ENCODE peak calls at places on chromosomes 1 and 21, in eight cellular contexts. R is CD8-positive, alpha-beta T cell; X is foreskin fibroblast; Z is neural crest cell; K is CD4-positive, alpha-beta T cell; L is GM13976; F is mammary epithelial cell; C is body of pancreas. I is an unnamed sample.

GRCh38 chr21:16534408-16535099 is 804.8 kb downstream of the USP25 start:
- DNase-seq in R (no peak), X (peak), Z (no peak), K (no peak), L (no peak), F (peak), C (peak), I (no peak)

GRCh38 chr1:66177483-66177882 is 356.5 kb upstream of the SGIP1 start:
- DNase-seq in R (no peak), X (no peak), Z (no peak), K (no peak), L (no peak), F (no peak), C (no peak), I (no peak)

GRCh38 chr1:175000697-175001187 is 995 bp downstream of the CACYBP start:
- DNase-seq in R (no peak), X (no peak), Z (no peak), K (no peak), L (no peak), F (peak), C (no peak), I (no peak)

GRCh38 chr1:222818171-222818570 is 3.3 kb downstream of the DISP1 start:
- DNase-seq in R (no peak), X (no peak), Z (no peak), K (no peak), L (no peak), F (peak), C (no peak), I (no peak)

GRCh38 chr1:154931940-154932487 is 4.5 kb downstream of the PMVK start:
- DNase-seq in R (no peak), X (no peak), Z (no peak), K (no peak), L (no peak), F (peak), C (peak), I (no peak)

GRCh38 chr1:160550572-160551034 is 27.5 kb upstream of the SLAMF6 start:
- DNase-seq in R (peak), X (no peak), Z (no peak), K (peak), L (no peak), F (no peak), C (peak), I (no peak)

GRCh38 chr1:234908571-234908970 is 220.1 kb downstream of the TOMM20 start:
- DNase-seq in R (no peak), X (no peak), Z (no peak), K (no peak), L (no peak), F (no peak), C (no peak), I (no peak)

GRCh38 chr1:30903343-30904034 is 5.1 kb downstream of the SDC3 start:
- DNase-seq in R (no peak), X (no peak), Z (no peak), K (no peak), L (no peak), F (no peak), C (no peak), I (no peak)

GRCh38 chr1:76048194-76048593 is 26.4 kb upstream of the ST6GALNAC3 start:
- DNase-seq in R (no peak), X (no peak), Z (no peak), K (no peak), L (no peak), F (no peak), C (no peak), I (no peak)

DNA sequence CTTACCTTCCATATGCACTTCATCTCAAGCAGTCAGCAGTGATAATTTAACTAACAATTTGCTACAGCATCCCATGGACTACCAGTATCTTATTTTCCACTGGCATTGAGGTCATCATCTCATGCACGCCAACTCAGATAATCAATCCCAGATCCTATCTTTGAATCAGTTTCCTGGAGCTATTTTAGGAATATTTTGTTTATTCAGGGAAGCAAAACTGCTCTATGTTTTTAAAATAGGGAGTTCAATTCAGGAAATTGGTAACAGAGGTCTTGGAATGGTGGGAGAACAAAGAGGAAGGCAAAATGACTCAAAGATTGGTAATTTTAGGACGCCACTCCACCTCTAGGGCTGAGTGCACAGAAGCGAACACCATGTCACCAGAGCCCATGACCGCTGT is 71.8 kb upstream of the CNIH3 start:
- DNase-seq in R (no peak), X (peak), Z (no peak), K (no peak), L (no peak), F (no peak), C (no peak), I (no peak)
- TF ChIP-seq CTCF in R (no peak), X (no peak), Z (no peak), K (no peak), L (no peak), F (no peak), C (no peak), I (no peak)

DNA sequence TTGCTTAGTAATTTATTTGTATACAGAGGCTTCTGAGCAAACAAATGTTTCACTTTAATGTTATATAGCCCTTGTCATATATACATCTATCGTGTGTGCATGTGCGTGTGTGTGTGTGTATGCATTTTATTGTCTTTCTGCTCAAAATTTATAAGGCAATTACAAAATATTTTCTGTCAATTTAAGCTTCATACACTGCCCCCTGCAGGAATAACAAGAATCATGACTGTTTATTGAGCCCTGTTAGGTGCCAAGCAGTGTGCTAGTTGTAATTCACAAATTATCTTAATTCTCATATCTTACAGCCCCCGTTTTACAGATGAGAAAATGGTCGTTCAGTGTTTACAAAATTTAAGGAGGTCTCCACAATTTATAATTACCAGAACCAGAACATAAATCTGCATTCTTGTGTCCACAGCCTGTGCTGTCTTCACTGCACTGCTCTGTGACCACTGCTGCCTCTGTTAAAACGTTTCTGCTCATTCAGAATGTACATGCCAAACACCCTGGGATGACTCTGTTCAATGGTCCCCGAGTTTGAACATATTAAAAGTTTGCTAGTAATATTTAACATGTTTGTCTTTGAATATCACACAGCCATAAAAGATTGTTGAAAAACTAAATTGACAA is 181.3 kb downstream of the ATP6V1G3 start:
- DNase-seq in R (no peak), X (no peak), Z (no peak), K (no peak), L (no peak), F (no peak), C (no peak), I (no peak)
- TF ChIP-seq CTCF in R (peak), X (peak), Z (peak), K (peak), L (no peak), F (peak), C (peak), I (peak)

GRCh38 chr1:109815809-109816791 is 52.4 kb upstream of the EPS8L3 start:
- DNase-seq in R (no peak), X (no peak), Z (no peak), K (no peak), L (peak), F (no peak), C (no peak), I (peak)
- TF ChIP-seq CTCF in R (no peak), X (no peak), Z (no peak), K (no peak), L (no peak), F (no peak), C (no peak), I (no peak)

DNA sequence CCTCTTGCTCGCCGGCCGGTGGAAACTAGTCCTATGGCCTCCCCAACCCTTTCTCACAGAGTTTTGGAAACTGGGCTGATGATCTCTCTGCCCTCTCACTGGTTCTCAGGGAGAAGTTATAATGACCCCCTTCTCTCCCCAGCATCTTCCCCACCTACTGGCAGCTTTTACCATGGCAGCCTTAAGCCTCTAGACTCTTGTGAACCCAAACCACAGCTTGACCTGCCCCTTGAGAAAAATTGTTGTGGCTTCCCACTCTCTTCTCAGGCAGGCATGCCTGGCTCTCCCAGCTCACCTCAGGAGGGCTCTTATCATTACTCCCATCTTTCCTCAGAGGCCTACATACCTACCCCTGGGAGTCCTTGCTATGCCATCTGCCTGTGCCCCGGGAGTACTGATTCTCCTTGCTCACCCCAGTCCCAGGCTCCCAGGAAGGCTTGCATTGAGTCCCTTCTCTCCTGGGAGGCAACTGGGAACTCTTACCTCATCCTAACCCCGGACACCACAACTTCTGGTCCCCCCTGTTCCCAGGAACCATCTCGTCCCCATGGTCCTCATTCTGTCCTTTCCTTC is 1.6 kb downstream of the NSUN4 start:
- DNase-seq in R (no peak), X (peak), Z (no peak), K (no peak), L (peak), F (peak), C (no peak), I (peak)
- TF ChIP-seq CTCF in R (no peak), X (peak), Z (peak), K (no peak), L (no peak), F (peak), C (no peak), I (peak)

DNA sequence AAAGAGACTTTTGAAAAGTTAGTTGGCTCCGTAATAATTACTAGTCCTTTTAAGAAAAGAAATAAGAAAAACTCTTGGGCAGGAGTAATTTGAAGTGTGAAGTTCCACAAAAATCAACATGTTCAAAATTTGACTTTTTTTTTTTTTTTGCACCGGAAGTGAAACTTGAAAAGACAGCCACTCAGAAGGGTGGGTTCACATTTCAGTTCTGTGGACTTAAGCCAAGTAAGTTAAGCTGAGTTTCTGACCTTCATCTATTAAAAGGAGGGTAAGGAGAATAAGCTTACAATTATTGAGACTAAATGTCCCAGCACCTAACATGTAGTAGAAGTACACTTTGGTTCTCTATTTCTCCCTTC is 11.0 kb downstream of the RO60 start:
- DNase-seq in R (no peak), X (no peak), Z (no peak), K (no peak), L (no peak), F (no peak), C (no peak), I (no peak)
- TF ChIP-seq CTCF in R (no peak), X (no peak), Z (no peak), K (no peak), L (no peak), F (no peak), C (no peak), I (no peak)

GRCh38 chr21:37061926-37062591 is 10.8 kb downstream of the PIGP start:
- DNase-seq in R (no peak), X (no peak), Z (no peak), K (no peak), L (no peak), F (no peak), C (no peak), I (no peak)

GRCh38 chr21:37059181-37059580 is 13.7 kb downstream of the PIGP start:
- DNase-seq in R (no peak), X (no peak), Z (no peak), K (no peak), L (no peak), F (no peak), C (no peak), I (no peak)

GRCh38 chr21:37062592-37062933 is 10.3 kb downstream of the PIGP start:
- DNase-seq in R (no peak), X (no peak), Z (no peak), K (no peak), L (no peak), F (no peak), C (no peak), I (no peak)

GRCh38 chr21:37057614-37058013 is 15.3 kb downstream of the PIGP start:
- DNase-seq in R (no peak), X (no peak), Z (no peak), K (no peak), L (no peak), F (no peak), C (no peak), I (no peak)

DNA sequence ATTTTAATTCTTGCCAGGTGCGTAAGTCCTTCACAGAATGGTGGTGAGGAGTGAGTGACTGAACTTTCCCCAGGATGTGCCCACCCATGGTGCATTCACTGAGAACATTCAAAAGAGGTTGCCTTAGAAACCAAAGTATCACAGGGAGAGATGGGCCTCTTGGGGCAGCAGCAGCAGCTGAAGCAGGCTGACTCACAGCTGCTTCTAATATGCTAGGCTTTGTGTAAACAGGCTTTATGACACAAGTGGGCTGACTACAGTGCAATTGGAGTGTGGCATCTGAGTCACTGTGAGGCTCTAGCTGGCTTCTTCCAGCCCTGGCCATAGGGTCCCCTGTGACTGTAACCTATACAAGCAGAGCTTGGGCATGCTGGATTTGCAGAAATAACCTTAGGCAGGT is 12.6 kb downstream of the PIGP start:
- DNase-seq in R (no peak), X (peak), Z (peak), K (no peak), L (no peak), F (peak), C (peak), I (no peak)
- TF ChIP-seq CTCF in R (no peak), X (peak), Z (no peak), K (no peak), L (no peak), F (peak), C (no peak), I (no peak)

GRCh38 chr1:201299968-201300367 is 16.7 kb downstream of the PKP1 start:
- DNase-seq in R (no peak), X (no peak), Z (no peak), K (no peak), L (no peak), F (peak), C (peak), I (no peak)

GRCh38 chr1:201298381-201299367 is 15.4 kb downstream of the PKP1 start:
- DNase-seq in R (no peak), X (no peak), Z (no peak), K (no peak), L (no peak), F (peak), C (no peak), I (no peak)

GRCh38 chr1:201304126-201304525 is 20.8 kb downstream of the PKP1 start:
- DNase-seq in R (no peak), X (no peak), Z (no peak), K (no peak), L (no peak), F (no peak), C (no peak), I (no peak)

GRCh38 chr1:201305815-201306214 is 22.5 kb downstream of the PKP1 start:
- DNase-seq in R (no peak), X (no peak), Z (no peak), K (no peak), L (no peak), F (no peak), C (no peak), I (no peak)

GRCh38 chr1:201302168-201302896 is 19.0 kb downstream of the PKP1 start:
- DNase-seq in R (no peak), X (no peak), Z (no peak), K (no peak), L (no peak), F (peak), C (no peak), I (no peak)
- TF ChIP-seq CTCF in R (no peak), X (no peak), Z (no peak), K (no peak), L (no peak), F (no peak), C (no peak), I (no peak)

I was measured in GM10248.